ENCODE peak calls at places on chromosomes 1 and 21, in four cellular contexts. P, L, N and Y are unnamed samples.

GRCh38 chr1:200437556-200438203 is 27.8 kb upstream of the ZNF281 start:
- DNase-seq in N (no peak), L (no peak), P (no peak), Y (no peak)

GRCh38 chr1:186152945-186153309 is 222.1 kb downstream of the TPR start:
- DNase-seq in P (no peak), L (no peak), N (no peak), Y (no peak)

GRCh38 chr1:2921970-2922686 is 99.1 kb upstream of the ACTRT2 start:
- DNase-seq in P (no peak), N (no peak), L (peak), Y (no peak)

GRCh38 chr1:234756857-234757256 is 146.9 kb upstream of the IRF2BP2 start:
- DNase-seq in N (no peak), P (no peak), L (no peak), Y (no peak)

GRCh38 chr1:183876284-183876683 is 71.4 kb downstream of the RGL1 start:
- DNase-seq in P (no peak), N (no peak), L (no peak), Y (no peak)

GRCh38 chr1:184644771-184645170 is 109.9 kb downstream of the EDEM3 start:
- DNase-seq in N (no peak), L (no peak), P (no peak), Y (no peak)

GRCh38 chr1:9196129-9197040 is 38.2 kb upstream of the H6PD start:
- DNase-seq in L (peak), P (peak), N (peak), Y (no peak)

GRCh38 chr1:26125946-26126320 is 14.3 kb downstream of the PDIK1L start:
- DNase-seq in N (no peak), L (no peak), P (no peak), Y (no peak)

GRCh38 chr1:1677718-1678580 is 14.6 kb downstream of the SLC35E2B start:
- DNase-seq in P (no peak), N (no peak), L (no peak), Y (no peak)

GRCh38 chr1:225450491-225451191 is 22.8 kb upstream of the LBR start:
- DNase-seq in L (no peak), P (no peak), N (no peak), Y (no peak)

GRCh38 chr1:229839800-229840199 is 213.8 kb downstream of the URB2 start:
- DNase-seq in L (no peak), N (no peak), P (no peak), Y (no peak)

GRCh38 chr1:5991784-5992033 is 516 bp downstream of the NPHP4 start:
- DNase-seq in N (no peak), P (no peak), L (no peak), Y (no peak)

GRCh38 chr1:179264506-179264905 is 29.1 kb upstream of the SOAT1 start:
- DNase-seq in L (no peak), N (no peak), P (no peak), Y (no peak)

GRCh38 chr1:3066250-3066711 is 2.7 kb upstream of the PRDM16 start:
- DNase-seq in L (no peak), P (no peak), N (no peak), Y (no peak)

GRCh38 chr1:172321429-172321828 is 99.1 kb upstream of the C1orf105 start:
- DNase-seq in L (no peak), P (no peak), N (peak), Y (no peak)

GRCh38 chr1:6351480-6352137 is 42.0 kb downstream of the ACOT7 start:
- DNase-seq in P (no peak), L (no peak), N (no peak), Y (no peak)

GRCh38 chr1:97832490-97832889 is 88.3 kb downstream of the DPYD start:
- DNase-seq in P (no peak), L (no peak), N (peak), Y (peak)

GRCh38 chr1:53060580-53060979 is 1.4 kb upstream of the PODN start:
- DNase-seq in P (no peak), N (no peak), L (no peak), Y (no peak)

GRCh38 chr1:6614953-6615785 is 1.6 kb downstream of the PHF13 start:
- DNase-seq in L (no peak), P (no peak), N (no peak), Y (no peak)

GRCh38 chr21:25733859-25734653 is 648 bp downstream of the ATP5PF start:
- DNase-seq in P (peak), N (no peak), L (peak), Y (no peak)